ENCODE peak calls at places on chromosome 16, in nine cellular contexts. One of them, this sample, is unnamed.

GRCh38 chr16:83733301-83733700 is 74.5 kb upstream of the HSBP1 start:
- DNase-seq in nephron progenitor cell: no peak
- DNase-seq in D341Med: no peak
- DNase-seq in neuronal stem cell: no peak
- DNase-seq in T-cell: no peak
- DNase-seq in effector CD4-positive, alpha-beta T cell: no peak
- DNase-seq in left ventricle myocardium superior: peak
- DNase-seq in HFF-Myc: no peak
- DNase-seq in fibroblast of pulmonary artery: no peak
- DNase-seq in this sample: no peak

GRCh38 chr16:53922805-53923645 is 219.1 kb downstream of the FTO start:
- DNase-seq in nephron progenitor cell: no peak
- DNase-seq in D341Med: no peak
- DNase-seq in neuronal stem cell: no peak
- DNase-seq in T-cell: no peak
- DNase-seq in effector CD4-positive, alpha-beta T cell: no peak
- DNase-seq in left ventricle myocardium superior: no peak
- DNase-seq in HFF-Myc: no peak
- DNase-seq in fibroblast of pulmonary artery: peak
- DNase-seq in this sample: peak

GRCh38 chr16:31181102-31181830 is 1.3 kb downstream of the FUS start:
- DNase-seq in nephron progenitor cell: peak
- DNase-seq in D341Med: no peak
- DNase-seq in neuronal stem cell: peak
- DNase-seq in T-cell: no peak
- DNase-seq in effector CD4-positive, alpha-beta T cell: no peak
- DNase-seq in left ventricle myocardium superior: peak
- DNase-seq in HFF-Myc: no peak
- DNase-seq in fibroblast of pulmonary artery: peak
- DNase-seq in this sample: no peak

GRCh38 chr16:72923757-72924156 is 124.2 kb downstream of the ZFHX3 start:
- DNase-seq in nephron progenitor cell: no peak
- DNase-seq in D341Med: no peak
- DNase-seq in neuronal stem cell: no peak
- DNase-seq in T-cell: no peak
- DNase-seq in effector CD4-positive, alpha-beta T cell: no peak
- DNase-seq in left ventricle myocardium superior: no peak
- DNase-seq in HFF-Myc: no peak
- DNase-seq in fibroblast of pulmonary artery: no peak
- DNase-seq in this sample: no peak

GRCh38 chr16:31874354-31875111 is 926 bp downstream of the ZNF267 start:
- DNase-seq in nephron progenitor cell: no peak
- DNase-seq in D341Med: peak
- DNase-seq in neuronal stem cell: no peak
- DNase-seq in T-cell: no peak
- DNase-seq in effector CD4-positive, alpha-beta T cell: peak
- DNase-seq in left ventricle myocardium superior: no peak
- DNase-seq in HFF-Myc: no peak
- DNase-seq in fibroblast of pulmonary artery: peak
- DNase-seq in this sample: peak

GRCh38 chr16:78292726-78293380 is 193.4 kb downstream of the WWOX start:
- DNase-seq in nephron progenitor cell: no peak
- DNase-seq in D341Med: peak
- DNase-seq in neuronal stem cell: no peak
- DNase-seq in T-cell: no peak
- DNase-seq in effector CD4-positive, alpha-beta T cell: no peak
- DNase-seq in left ventricle myocardium superior: no peak
- DNase-seq in HFF-Myc: no peak
- DNase-seq in fibroblast of pulmonary artery: no peak
- DNase-seq in this sample: no peak

GRCh38 chr16:31262084-31262483 is 2.3 kb downstream of the ITGAM start:
- DNase-seq in nephron progenitor cell: no peak
- DNase-seq in D341Med: no peak
- DNase-seq in neuronal stem cell: no peak
- DNase-seq in T-cell: no peak
- DNase-seq in effector CD4-positive, alpha-beta T cell: no peak
- DNase-seq in left ventricle myocardium superior: no peak
- DNase-seq in HFF-Myc: no peak
- DNase-seq in fibroblast of pulmonary artery: no peak
- DNase-seq in this sample: no peak

GRCh38 chr16:74738134-74738541 is 36.5 kb downstream of the FA2H start:
- DNase-seq in nephron progenitor cell: no peak
- DNase-seq in D341Med: no peak
- DNase-seq in neuronal stem cell: no peak
- DNase-seq in T-cell: no peak
- DNase-seq in effector CD4-positive, alpha-beta T cell: no peak
- DNase-seq in left ventricle myocardium superior: no peak
- DNase-seq in HFF-Myc: no peak
- DNase-seq in fibroblast of pulmonary artery: no peak
- DNase-seq in this sample: peak

GRCh38 chr16:67445441-67445912 is 14.6 kb downstream of the HSD11B2 start:
- DNase-seq in nephron progenitor cell: no peak
- DNase-seq in D341Med: no peak
- DNase-seq in neuronal stem cell: no peak
- DNase-seq in T-cell: no peak
- DNase-seq in effector CD4-positive, alpha-beta T cell: no peak
- DNase-seq in left ventricle myocardium superior: peak
- DNase-seq in HFF-Myc: no peak
- DNase-seq in fibroblast of pulmonary artery: no peak
- DNase-seq in this sample: peak